ENCODE peak calls at places on chromosomes 13 and 19, in four cellular contexts. H, M, W and G are unnamed samples.

GRCh38 chr19:1161716-1162115 is 12.4 kb downstream of the SBNO2 start:
- DNase-seq in W (no peak), H (no peak), M (peak), G (peak)

GRCh38 chr19:31351212-31352193 is 2.3 kb upstream of the TSHZ3 start:
- DNase-seq in H (no peak), W (peak), M (no peak), G (no peak)

GRCh38 chr19:7873304-7874079 is 698 bp downstream of the PRR36 start:
- DNase-seq in M (no peak), W (no peak), H (no peak), G (peak)

GRCh38 chr13:33541962-33542308 is 256.4 kb upstream of the STARD13 start:
- DNase-seq in H (no peak), W (no peak), M (no peak), G (no peak)

GRCh38 chr13:31627097-31627496 is 112.2 kb upstream of the RXFP2 start:
- DNase-seq in W (peak), H (no peak), M (no peak), G (no peak)

GRCh38 chr13:50386527-50387123 is 371.4 kb downstream of the KCNRG start:
- DNase-seq in M (peak), H (peak), W (peak), G (no peak)

GRCh38 chr13:41458939-41459753 is 1.8 kb downstream of the RGCC start:
- DNase-seq in H (peak), M (no peak), W (peak), G (peak)

GRCh38 chr13:35630551-35631275 is 154.2 kb upstream of the MAB21L1 start:
- DNase-seq in H (peak), M (peak), W (peak), G (peak)

GRCh38 chr19:42290523-42291436 is 11.2 kb upstream of the PRR19 start:
- DNase-seq in M (no peak), W (peak), H (no peak), G (peak)

GRCh38 chr19:49409441-49410029 is 13.7 kb downstream of the PTH2 start:
- DNase-seq in W (no peak), M (no peak), H (no peak), G (peak)

GRCh38 chr13:70568571-70568970 is 460.3 kb upstream of the KLHL1 start:
- DNase-seq in H (no peak), M (peak), W (peak), G (peak)

GRCh38 chr19:18320865-18321728 is 1.8 kb downstream of the LSM4 start:
- DNase-seq in W (no peak), H (no peak), M (no peak), G (no peak)

GRCh38 chr13:96527497-96527896 is 437.6 kb downstream of the HS6ST3 start:
- DNase-seq in H (no peak), M (no peak), W (no peak), G (no peak)

GRCh38 chr13:85728831-85729230 is 70.4 kb downstream of the SLITRK6 start:
- DNase-seq in W (peak), M (no peak), H (no peak), G (no peak)

GRCh38 chr19:397321-397720 is 11.6 kb downstream of the C2CD4C start:
- DNase-seq in W (no peak), H (no peak), M (no peak), G (no peak)

GRCh38 chr19:50820549-50821247 is 2.9 kb downstream of the KLK1 start:
- DNase-seq in W (no peak), M (no peak), H (no peak), G (peak)

GRCh38 chr19:55340784-55341147 is 1.1 kb downstream of the KMT5C start:
- DNase-seq in M (no peak), W (no peak), H (no peak), G (peak)

GRCh38 chr13:36421447-36421846 is 10.8 kb upstream of the CCNA1 start:
- DNase-seq in M (no peak), H (no peak), W (no peak), G (no peak)

GRCh38 chr13:82654851-82655517 is 1227.3 kb downstream of the SLITRK1 start:
- DNase-seq in M (no peak), W (peak), H (peak), G (no peak)

GRCh38 chr13:32261567-32261966 is 53.6 kb downstream of the ZAR1L start:
- DNase-seq in M (no peak), H (peak), W (peak), G (peak)

GRCh38 chr13:73158851-73159250 is 100.0 kb downstream of the KLF5 start:
- DNase-seq in M (no peak), W (peak), H (no peak), G (peak)

GRCh38 chr13:98746968-98747367 is 5.5 kb downstream of the SLC15A1 start:
- DNase-seq in H (no peak), M (no peak), W (peak), G (no peak)

GRCh38 chr19:15672580-15673175 is at the start of gene CYP4F12:
- DNase-seq in W (peak), M (no peak), H (no peak), G (no peak)

GRCh38 chr13:110651726-110652230 is 36.4 kb downstream of the NAXD start:
- DNase-seq in M (no peak), H (no peak), W (no peak), G (no peak)

GRCh38 chr19:23055946-23056345 is 53.0 kb upstream of the ZNF728 start:
- DNase-seq in W (no peak), M (no peak), H (no peak), G (no peak)

GRCh38 chr19:14516048-14516534 is 2.1 kb downstream of the DNAJB1 start:
- DNase-seq in W (no peak), M (no peak), H (no peak), G (no peak)

GRCh38 chr13:20465218-20465879 is 60.3 kb downstream of the CRYL1 start:
- DNase-seq in M (no peak), W (no peak), H (no peak), G (no peak)

GRCh38 chr13:82878536-82878935 is 1003.7 kb downstream of the SLITRK1 start:
- DNase-seq in H (peak), W (peak), M (no peak), G (peak)

GRCh38 chr13:104625196-104625595 is 1559.0 kb upstream of the SLC10A2 start:
- DNase-seq in M (no peak), H (no peak), W (no peak), G (no peak)

GRCh38 chr13:101417043-101417406 is 717 bp upstream of the NALCN start:
- DNase-seq in H (no peak), M (peak), W (peak), G (no peak)

GRCh38 chr13:111913790-111914189 is 153.2 kb upstream of the SOX1 start:
- DNase-seq in W (no peak), M (peak), H (no peak), G (no peak)

GRCh38 chr19:29568036-29568788 is 37.9 kb upstream of the POP4 start:
- DNase-seq in W (no peak), H (no peak), M (no peak), G (no peak)

GRCh38 chr19:42276821-42277220 is 7.8 kb downstream of the CIC start:
- DNase-seq in M (no peak), W (peak), H (no peak), G (no peak)

GRCh38 chr19:38543807-38544568 is 73.8 kb downstream of the MAP4K1 start:
- DNase-seq in H (peak), W (peak), M (peak), G (peak)